ENCODE peak calls at places on chromosomes 11 and 22, in four cellular contexts. Y is cardiac muscle cell, P is astrocyte, C is fibroblast of lung. I is an unnamed sample. For H3K9me3, the result is how much of the 10 kb centered on the place peaks cover.

GRCh38 chr11:59822989-59823566 is 12.5 kb upstream of the MRPL16 start:
- DNase-seq in Y (peak), P (peak), C (peak), I (peak)

GRCh38 chr22:24516301-24516737 is 21.2 kb downstream of the UPB1 start:
- DNase-seq in Y (no peak), P (peak), C (peak), I (peak)

GRCh38 chr11:35632301-35632700 is 14.0 kb downstream of the FJX1 start:
- DNase-seq in Y (no peak), P (peak), C (peak), I (no peak)

GRCh38 chr11:119664063-119664572 is 64.9 kb downstream of the NECTIN1 start:
- DNase-seq in Y (no peak), P (no peak), C (no peak), I (peak)

GRCh38 chr11:132405728-132406127 is 1035.3 kb downstream of the NTM start:
- DNase-seq in Y (no peak), P (no peak), C (peak), I (no peak)

GRCh38 chr11:18010977-18011586 is 1.8 kb downstream of the SERGEF start:
- DNase-seq in Y (no peak), P (no peak), C (no peak), I (no peak)

GRCh38 chr11:120471131-120471530 is 40.4 kb upstream of the GRIK4 start:
- DNase-seq in Y (no peak), P (peak), C (peak), I (peak)

GRCh38 chr11:6438979-6439571 is 1.7 kb downstream of the HPX start:
- DNase-seq in Y (peak), P (peak), C (peak), I (no peak)

GRCh38 chr11:62889484-62890437 is 9.1 kb downstream of the SLC3A2 start:
- DNase-seq in Y (peak), P (no peak), C (no peak), I (no peak)

GRCh38 chr11:6431861-6432260 is 8.9 kb downstream of the HPX start:
- DNase-seq in Y (no peak), P (peak), C (peak), I (no peak)

GRCh38 chr11:1298695-1299492 is 10.5 kb downstream of the TOLLIP start:
- DNase-seq in Y (peak), P (peak), C (peak), I (no peak)

GRCh38 chr11:110126936-110127335 is 33.7 kb downstream of the ZC3H12C start:
- DNase-seq in Y (peak), P (no peak), C (peak), I (no peak)

GRCh38 chr11:126172596-126173038 is 38.8 kb downstream of the RPUSD4 start:
- DNase-seq in Y (no peak), P (no peak), C (no peak), I (peak)

GRCh38 chr11:117523680-117524079 is 196.0 kb downstream of the CEP164 start:
- DNase-seq in Y (no peak), P (peak), C (peak), I (no peak)

GRCh38 chr11:394858-395655 is 1.0 kb downstream of the PKP3 start:
- DNase-seq in Y (no peak), P (no peak), C (no peak), I (no peak)

GRCh38 chr11:134038897-134039470 is 29.9 kb upstream of the JAM3 start:
- DNase-seq in Y (peak), P (no peak), C (peak), I (no peak)

GRCh38 chr11:118928870-118929495 is 3.3 kb upstream of the BCL9L start:
- DNase-seq in Y (peak), P (peak), C (peak), I (no peak)

GRCh38 chr22:19707347-19708322 is 6.7 kb upstream of the SEPTIN5 start:
- DNase-seq in Y (no peak), P (no peak), C (no peak), I (no peak)

GRCh38 chr11:69357458-69358397 is 63.8 kb downstream of the MYEOV start:
- DNase-seq in Y (no peak), P (no peak), C (no peak), I (no peak)

GRCh38 chr11:115544422-115544821 is 40.2 kb upstream of the CADM1 start:
- DNase-seq in Y (no peak), P (no peak), C (no peak), I (no peak)

GRCh38 chr11:72844356-72844755 is 30.1 kb downstream of the ATG16L2 start:
- DNase-seq in Y (peak), P (peak), C (peak), I (peak)

GRCh38 chr11:35304900-35305299 is 114.5 kb downstream of the SLC1A2 start:
- DNase-seq in Y (no peak), P (peak), C (peak), I (no peak)

GRCh38 chr11:80815752-80816453 is 1375.1 kb upstream of the TENM4 start:
- DNase-seq in Y (no peak), P (no peak), C (no peak), I (no peak)

GRCh38 chr11:126544311-126545056 is 189.0 kb downstream of the ST3GAL4 start:
- DNase-seq in Y (peak), P (peak), C (peak), I (peak)

GRCh38 chr11:93000511-93001476 is 31.3 kb downstream of the MTNR1B start:
- DNase-seq in Y (no peak), P (peak), C (peak), I (peak)

GRCh38 chr22:35306350-35306967 is 6.8 kb downstream of the TOM1 start:
- DNase-seq in Y (peak), P (no peak), C (no peak), I (no peak)

GRCh38 chr11:128523616-128524015 is 63.7 kb downstream of the ETS1 start:
- DNase-seq in Y (no peak), P (peak), C (peak), I (no peak)

GRCh38 chr22:20764729-20765128 is 9.2 kb upstream of the SERPIND1 start:
- DNase-seq in Y (no peak), P (no peak), C (no peak), I (no peak)

GRCh38 chr22:19378362-19378711 is 53.2 kb downstream of the HIRA start:
- DNase-seq in Y (no peak), P (no peak), C (no peak), I (no peak)

GRCh38 chr22:27714076-27714475 is 87.5 kb downstream of the MN1 start:
- DNase-seq in Y (no peak), P (no peak), C (no peak), I (no peak)

GRCh38 chr11:16776716-16777115 is 38.3 kb downstream of the C11orf58 start:
- DNase-seq in Y (no peak), P (peak), C (peak), I (no peak)

GRCh38 chr22:19483481-19484244 is 3.9 kb downstream of the CDC45 start:
- DNase-seq in Y (no peak), P (no peak), C (no peak), I (no peak)

GRCh38 chr11:114812698-114813097 is 134.4 kb downstream of the NXPE2 start:
- DNase-seq in Y (no peak), P (no peak), C (no peak), I (no peak)

GRCh38 chr11:2797741-2798361 is 87.7 kb downstream of the CDKN1C start:
- DNase-seq in Y (no peak), P (no peak), C (no peak), I (no peak)

GRCh38 chr22:35561796-35562526 is 21.3 kb downstream of the RASD2 start:
- DNase-seq in Y (no peak), P (peak), C (peak), I (peak)

GRCh38 chr11:57779275-57779674 is 17.7 kb downstream of the CTNND1 start:
- DNase-seq in Y (peak), P (peak), C (peak), I (no peak)

GRCh38 chr11:57776577-57776976 is 15.0 kb downstream of the CTNND1 start:
- DNase-seq in Y (no peak), P (no peak), C (no peak), I (no peak)

GRCh38 chr11:57778318-57779037 is 16.9 kb downstream of the CTNND1 start:
- DNase-seq in Y (peak), P (peak), C (peak), I (peak)

GRCh38 chr11:57776101-57776511 is 14.5 kb downstream of the CTNND1 start:
- DNase-seq in Y (peak), P (peak), C (peak), I (no peak)

GRCh38 chr11:57777969-57778317 is 16.3 kb downstream of the CTNND1 start:
- DNase-seq in Y (no peak), P (no peak), C (no peak), I (no peak)
- H3K4me3 ChIP-seq in Y (peak), P (peak), C (peak), I (peak)

GRCh38 chr11:76251576-76251975 is 45.3 kb upstream of the WNT11 start:
- DNase-seq in Y (no peak), P (no peak), C (no peak), I (no peak)

GRCh38 chr11:76251223-76251575 is 44.9 kb upstream of the WNT11 start:
- DNase-seq in Y (no peak), P (no peak), C (no peak), I (no peak)

GRCh38 chr11:76250520-76251222 is 44.4 kb upstream of the WNT11 start:
- DNase-seq in Y (no peak), P (no peak), C (no peak), I (no peak)

GRCh38 chr11:76253416-76253815 is 47.1 kb upstream of the WNT11 start:
- DNase-seq in Y (no peak), P (no peak), C (no peak), I (no peak)

DNA sequence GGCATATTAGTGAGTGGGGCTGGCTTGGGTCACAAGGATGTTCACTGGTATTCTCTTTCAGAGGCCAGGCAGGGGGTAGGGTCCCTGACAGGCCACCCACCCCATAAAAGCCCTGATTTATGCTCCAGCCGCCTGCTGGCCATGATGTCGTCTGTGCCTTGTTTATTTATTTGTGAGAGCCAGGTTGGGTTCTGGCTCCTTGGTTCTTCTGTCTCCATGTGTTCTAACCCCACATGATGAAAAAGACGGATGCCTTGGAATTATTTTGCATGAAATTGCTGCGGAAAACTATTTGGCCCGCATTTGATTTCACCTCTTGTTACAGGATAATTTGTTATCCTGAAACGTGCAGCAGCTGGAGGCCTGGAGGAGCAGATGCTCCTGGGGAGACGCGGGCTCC is 46.3 kb upstream of the WNT11 start:
- DNase-seq in Y (no peak), P (no peak), C (no peak), I (no peak)
- TF ChIP-seq CTCF in Y (no peak), P (no peak), C (no peak), I (no peak)

GRCh38 chr11:91967018-91967715 is 257.5 kb upstream of the FAT3 start:
- DNase-seq in Y (no peak), P (no peak), C (no peak), I (no peak)
- H3K9me3 ChIP-seq in Y (under half), P (under half), C (under half), I (under half)

GRCh38 chr22:31623634-31624312 is 38.2 kb downstream of the PISD start:
- DNase-seq in Y (no peak), P (no peak), C (no peak), I (no peak)

GRCh38 chr22:31627223-31627731 is 34.7 kb downstream of the PISD start:
- DNase-seq in Y (no peak), P (no peak), C (no peak), I (no peak)

GRCh38 chr22:31625257-31625640 is 36.8 kb downstream of the PISD start:
- DNase-seq in Y (no peak), P (no peak), C (no peak), I (no peak)

GRCh38 chr22:31626427-31627150 is 35.4 kb downstream of the PISD start:
- DNase-seq in Y (no peak), P (no peak), C (no peak), I (no peak)

GRCh38 chr22:31625661-31626426 is 36.2 kb downstream of the PISD start:
- DNase-seq in Y (peak), P (no peak), C (peak), I (no peak)
- H3K4me3 ChIP-seq in Y (no peak), P (no peak), C (no peak), I (no peak)

DNA sequence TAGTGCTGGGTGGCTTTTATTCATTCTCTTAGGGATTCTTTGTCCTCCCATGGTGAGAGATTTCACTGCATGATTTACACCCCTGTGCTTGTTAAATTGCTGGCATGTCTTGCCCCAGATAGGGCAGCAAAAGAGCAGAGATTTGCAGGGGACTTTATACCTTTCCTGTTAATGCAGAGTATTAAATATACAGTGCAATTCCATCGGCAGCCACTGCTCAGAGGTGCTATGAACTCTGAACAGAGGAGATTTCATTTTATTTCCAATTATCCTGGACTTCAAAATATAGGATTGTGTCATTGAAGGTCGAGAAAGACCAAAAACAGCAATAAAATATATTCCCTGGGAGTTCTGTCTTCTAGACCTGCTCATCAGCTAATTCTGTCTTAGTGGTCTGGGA is 263.4 kb upstream of the NCAM1 start:
- DNase-seq in Y (no peak), P (no peak), C (no peak), I (no peak)
- TF ChIP-seq CTCF in Y (no peak), P (no peak), C (no peak), I (no peak)

DNA sequence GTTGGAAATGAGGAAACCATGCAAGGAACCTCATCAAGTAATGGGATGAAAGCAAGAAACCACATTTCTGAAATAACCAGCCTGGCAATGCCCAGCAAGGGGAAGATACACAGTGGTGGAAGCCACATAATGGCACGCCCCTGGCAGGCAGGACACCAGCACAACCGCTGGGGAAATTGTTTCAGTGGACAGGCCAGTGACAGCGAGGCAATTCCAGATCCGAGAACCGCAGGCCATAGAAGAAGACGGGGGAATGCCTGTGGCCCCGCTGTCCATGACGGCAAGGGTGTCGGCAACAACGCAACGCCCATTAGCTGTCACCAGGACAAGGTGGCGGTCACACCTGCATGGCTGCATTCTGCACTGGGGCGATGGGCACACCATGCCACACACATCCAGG is 1389.6 kb downstream of the BRD1 start:
- DNase-seq in Y (no peak), P (no peak), C (no peak), I (no peak)
- H3K9me3 ChIP-seq in Y (under half), P (under half), C (under half), I (half or more)

I was measured in AG04450.